ENCODE peak calls at places on chromosome 21, in five cellular contexts. J is NB4; U is adrenal gland; B is ELF-1; A is CD4-positive, CD25-positive, alpha-beta regulatory T cell. C is an unnamed sample.

GRCh38 chr21:45246535-45247320 is 41.0 kb downstream of the POFUT2 start:
- DNase-seq in A (no peak), U (no peak), B (no peak), J (no peak), C (no peak)

GRCh38 chr21:45039309-45040113 is 34.9 kb upstream of the ADARB1 start:
- DNase-seq in A (no peak), B (no peak), J (no peak), U (no peak), C (no peak)

GRCh38 chr21:16117851-16118592 is 388.2 kb downstream of the USP25 start:
- DNase-seq in A (no peak), B (no peak), U (no peak), J (no peak), C (no peak)

GRCh38 chr21:44295163-44295601 is 4.7 kb upstream of the PFKL start:
- DNase-seq in B (peak), J (no peak), U (no peak), A (no peak), C (no peak)

GRCh38 chr21:45326834-45327457 is 39.3 kb upstream of the POFUT2 start:
- DNase-seq in A (no peak), B (peak), U (peak), J (no peak), C (no peak)

GRCh38 chr21:28235169-28235892 is 757.3 kb downstream of the LTN1 start:
- DNase-seq in A (no peak), J (peak), B (peak), U (no peak), C (no peak)

GRCh38 chr21:15134711-15135110 is 69.9 kb upstream of the NRIP1 start:
- DNase-seq in A (no peak), B (no peak), J (peak), U (no peak), C (no peak)

GRCh38 chr21:45479691-45480675 is 62.3 kb downstream of the SLC19A1 start:
- DNase-seq in B (no peak), U (no peak), J (peak), A (no peak), C (no peak)

GRCh38 chr21:34126269-34126668 is 52.9 kb downstream of the MRPS6 start:
- DNase-seq in A (no peak), J (no peak), U (no peak), B (peak), C (no peak)

GRCh38 chr21:41877901-41878830 is 978 bp downstream of the PRDM15 start:
- DNase-seq in A (peak), J (peak), U (peak), B (no peak), C (peak)

GRCh38 chr21:45640001-45640887 is 3.3 kb upstream of the PCBP3 start:
- DNase-seq in A (no peak), U (no peak), J (no peak), B (peak), C (no peak)

GRCh38 chr21:46116189-46116845 is 18.4 kb downstream of the COL6A2 start:
- DNase-seq in J (no peak), B (no peak), A (no peak), U (peak), C (peak)

GRCh38 chr21:44837537-44837936 is 19.7 kb upstream of the SUMO3 start:
- DNase-seq in A (no peak), J (no peak), B (no peak), U (no peak), C (no peak)

GRCh38 chr21:44528634-44528995 is 11.4 kb downstream of the KRTAP10-1 start:
- DNase-seq in B (no peak), J (no peak), U (no peak), A (no peak), C (no peak)

GRCh38 chr21:42809577-42810440 is 69.5 kb downstream of the WDR4 start:
- DNase-seq in A (no peak), J (no peak), U (no peak), B (no peak), C (no peak)

GRCh38 chr21:45175326-45176085 is 101.1 kb downstream of the ADARB1 start:
- DNase-seq in A (no peak), J (no peak), U (no peak), B (no peak), C (no peak)

GRCh38 chr21:28442624-28443023 is 550.1 kb downstream of the LTN1 start:
- DNase-seq in J (no peak), B (no peak), U (no peak), A (no peak), C (no peak)

GRCh38 chr21:43611598-43612369 is 47.5 kb downstream of the HSF2BP start:
- DNase-seq in J (peak), U (peak), A (no peak), B (peak), C (no peak)

GRCh38 chr21:41141031-41141457 is 26.9 kb upstream of the BACE2 start:
- DNase-seq in J (no peak), B (no peak), U (no peak), A (no peak), C (no peak)

GRCh38 chr21:40117236-40117635 is 250.0 kb downstream of the PCP4 start:
- DNase-seq in J (no peak), B (no peak), A (no peak), U (no peak), C (no peak)

GRCh38 chr21:46294647-46295176 is 8.6 kb downstream of the YBEY start:
- DNase-seq in J (peak), B (no peak), A (no peak), U (no peak), C (no peak)

GRCh38 chr21:31248598-31248997 is 95.5 kb downstream of the TIAM1 start:
- DNase-seq in B (no peak), J (no peak), A (no peak), U (no peak), C (no peak)

GRCh38 chr21:18499761-18500376 is 96.3 kb upstream of the TMPRSS15 start:
- DNase-seq in B (no peak), A (no peak), J (peak), U (peak), C (no peak)

GRCh38 chr21:33114276-33114675 is 44.3 kb downstream of the OLIG1 start:
- DNase-seq in B (no peak), U (no peak), J (no peak), A (no peak), C (no peak)

GRCh38 chr21:36125513-36126121 is 9.3 kb upstream of the CBR3 start:
- DNase-seq in U (no peak), A (peak), J (peak), B (no peak), C (peak)

GRCh38 chr21:43578677-43579313 is 80.5 kb downstream of the HSF2BP start:
- DNase-seq in U (no peak), B (no peak), J (no peak), A (no peak), C (no peak)

GRCh38 chr21:31337991-31338891 is 5.8 kb downstream of the TIAM1 start:
- DNase-seq in J (no peak), B (peak), U (no peak), A (no peak), C (no peak)

GRCh38 chr21:34724131-34724856 is 55.5 kb downstream of the CLIC6 start:
- DNase-seq in U (no peak), A (no peak), B (no peak), J (no peak), C (no peak)

GRCh38 chr21:41965447-41966340 is 11.9 kb upstream of the C2CD2 start:
- DNase-seq in J (no peak), U (no peak), B (no peak), A (no peak), C (no peak)

C was measured in activated T-cell treated with anti-CD3 and anti-CD28 coated beads, Interleukin-2, amount 50 U/mL, for 1 hour.